ENCODE peak calls at places on chromosomes 4 and X, in seven cellular contexts. K, M, G, F, Z, Y and R are unnamed samples.

GRCh38 chr4:152780267-152780811 is 585 bp downstream of the ARFIP1 start:
- DNase-seq in K (no peak), M (peak), G (no peak), F (no peak), Z (peak), Y (peak), R (peak)

GRCh38 chr4:59024257-59024656 is 1914.1 kb upstream of the IGFBP7 start:
- DNase-seq in K (no peak), M (no peak), G (no peak), F (no peak), Z (no peak), Y (no peak), R (no peak)

GRCh38 chrX:34875204-34875603 is 67.4 kb upstream of the FAM47B start:
- DNase-seq in K (no peak), M (peak), G (no peak), F (no peak), Z (no peak), Y (no peak), R (no peak)

GRCh38 chr4:174538123-174538875 is 16.0 kb upstream of the HPGD start:
- DNase-seq in K (no peak), M (no peak), G (no peak), F (no peak), Z (no peak), Y (no peak), R (no peak)

GRCh38 chr4:31097999-31098398 is 377.8 kb downstream of the PCDH7 start:
- DNase-seq in K (no peak), M (no peak), G (no peak), F (no peak), Z (no peak), Y (no peak), R (peak)

GRCh38 chr4:155079866-155080265 is 128.6 kb upstream of the NPY2R start:
- DNase-seq in K (no peak), M (peak), G (no peak), F (no peak), Z (no peak), Y (no peak), R (no peak)

GRCh38 chr4:100034265-100034664 is 84.2 kb upstream of the H2AZ1 start:
- DNase-seq in K (no peak), M (no peak), G (no peak), F (no peak), Z (no peak), Y (no peak), R (no peak)

GRCh38 chr4:140755811-140756291 is 334 bp downstream of the TBC1D9 start:
- DNase-seq in K (peak), M (peak), G (peak), F (no peak), Z (peak), Y (peak), R (peak)

GRCh38 chr4:67885727-67886126 is 1.9 kb upstream of the TMPRSS11D start:
- DNase-seq in K (no peak), M (peak), G (no peak), F (peak), Z (no peak), Y (no peak), R (no peak)

GRCh38 chr4:37555324-37555723 is 130.9 kb downstream of the RELL1 start:
- DNase-seq in K (no peak), M (peak), G (no peak), F (no peak), Z (no peak), Y (no peak), R (no peak)

GRCh38 chr4:54224960-54225670 is 4.0 kb upstream of the PDGFRA start:
- DNase-seq in K (peak), M (peak), G (no peak), F (no peak), Z (no peak), Y (peak), R (no peak)

GRCh38 chr4:139857021-139857420 is 191.4 kb downstream of the MGST2 start:
- DNase-seq in K (no peak), M (no peak), G (no peak), F (no peak), Z (no peak), Y (no peak), R (no peak)

GRCh38 chrX:46929439-46930018 is 17.3 kb downstream of the JADE3 start:
- DNase-seq in K (no peak), M (peak), G (no peak), F (no peak), Z (no peak), Y (no peak), R (no peak)

GRCh38 chrX:63740382-63740781 is 44.6 kb downstream of the ARHGEF9 start:
- DNase-seq in K (no peak), M (no peak), G (no peak), F (no peak), Z (no peak), Y (no peak), R (no peak)

GRCh38 chr4:99987681-99988080 is 37.6 kb upstream of the H2AZ1 start:
- DNase-seq in K (no peak), M (no peak), G (no peak), F (no peak), Z (no peak), Y (no peak), R (no peak)

GRCh38 chrX:31340587-31340986 is 268.7 kb upstream of the FTHL17 start:
- DNase-seq in K (no peak), M (no peak), G (no peak), F (no peak), Z (no peak), Y (no peak), R (no peak)

GRCh38 chrX:109774706-109775105 is 41.6 kb upstream of the ACSL4 start:
- DNase-seq in K (no peak), M (peak), G (no peak), F (no peak), Z (no peak), Y (no peak), R (no peak)

GRCh38 chrX:38438321-38438720 is 85.9 kb downstream of the OTC start:
- DNase-seq in K (no peak), M (no peak), G (no peak), F (no peak), Z (no peak), Y (no peak), R (no peak)

GRCh38 chr4:57109847-57110634 is at the start of gene IGFBP7:
- DNase-seq in K (peak), M (peak), G (peak), F (no peak), Z (no peak), Y (peak), R (peak)

GRCh38 chr4:102047616-102048015 is 257.1 kb downstream of the BANK1 start:
- DNase-seq in K (no peak), M (no peak), G (no peak), F (no peak), Z (no peak), Y (no peak), R (no peak)

GRCh38 chr4:673349-674091 is 556 bp downstream of the ATP5ME start:
- DNase-seq in K (no peak), M (no peak), G (no peak), F (no peak), Z (no peak), Y (peak), R (peak)

GRCh38 chr4:152983221-152983620 is 47.1 kb downstream of the FHDC1 start:
- DNase-seq in K (no peak), M (peak), G (no peak), F (no peak), Z (no peak), Y (peak), R (no peak)

GRCh38 chrX:12946838-12947544 is 27.9 kb upstream of the TMSB4X start:
- DNase-seq in K (peak), M (peak), G (peak), F (peak), Z (no peak), Y (peak), R (peak)

GRCh38 chrX:22186165-22186564 is 86.5 kb upstream of the CBLL2 start:
- DNase-seq in K (no peak), M (no peak), G (no peak), F (no peak), Z (no peak), Y (no peak), R (no peak)

GRCh38 chr4:17385403-17385802 is 126.5 kb downstream of the QDPR start:
- DNase-seq in K (peak), M (peak), G (no peak), F (no peak), Z (no peak), Y (no peak), R (no peak)

GRCh38 chr4:72473434-72473900 is 95.6 kb downstream of the ADAMTS3 start:
- DNase-seq in K (no peak), M (no peak), G (no peak), F (no peak), Z (no peak), Y (no peak), R (no peak)

GRCh38 chr4:89617256-89617655 is 219.7 kb downstream of the SNCA start:
- DNase-seq in K (no peak), M (peak), G (no peak), F (no peak), Z (no peak), Y (no peak), R (no peak)

GRCh38 chr4:3017504-3017903 is 54.1 kb downstream of the GRK4 start:
- DNase-seq in K (no peak), M (no peak), G (no peak), F (no peak), Z (no peak), Y (no peak), R (no peak)

GRCh38 chr4:3702084-3702521 is 64.1 kb upstream of the ADRA2C start:
- DNase-seq in K (no peak), M (no peak), G (peak), F (no peak), Z (no peak), Y (no peak), R (no peak)

GRCh38 chr4:105092768-105093167 is 53.9 kb upstream of the TET2 start:
- DNase-seq in K (no peak), M (no peak), G (no peak), F (no peak), Z (no peak), Y (no peak), R (no peak)

GRCh38 chr4:150363721-150364688 is 217.9 kb upstream of the MAB21L2 start:
- DNase-seq in K (no peak), M (no peak), G (no peak), F (no peak), Z (no peak), Y (no peak), R (no peak)

GRCh38 chr4:41963105-41963504 is 18.5 kb upstream of the DCAF4L1 start:
- DNase-seq in K (no peak), M (peak), G (no peak), F (peak), Z (no peak), Y (no peak), R (no peak)
- TF ChIP-seq CTCF in K (no peak), M (peak), G (no peak), F (peak), Z (peak), Y (peak), R (no peak)

DNA sequence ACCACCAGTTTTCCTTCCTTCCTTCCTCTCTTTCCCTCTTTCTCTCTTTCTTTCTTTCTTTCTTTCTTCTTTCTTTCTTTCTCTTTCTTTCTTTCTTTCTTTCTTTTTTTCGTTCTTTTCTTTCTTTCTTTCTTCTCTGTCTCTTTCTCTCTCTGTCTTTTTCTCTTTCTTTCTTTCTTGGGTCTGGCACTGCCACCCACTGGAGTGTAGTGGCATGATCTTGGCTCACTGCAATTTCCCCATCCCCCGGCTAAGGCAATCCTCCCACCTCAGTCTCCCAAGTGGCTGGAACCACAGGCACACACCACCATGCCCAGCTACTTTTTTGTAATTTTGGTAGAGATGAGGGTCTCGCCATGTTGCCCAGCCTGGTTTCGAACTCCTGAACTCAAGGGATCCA is 51.6 kb upstream of the NHS start:
- DNase-seq in K (no peak), M (no peak), G (no peak), F (no peak), Z (no peak), Y (no peak), R (no peak)
- TF ChIP-seq CTCF in K (no peak), M (no peak), G (no peak), F (peak), Z (no peak), Y (no peak), R (no peak)

GRCh38 chr4:15878011-15878410 is 60.5 kb downstream of the FGFBP1 start:
- DNase-seq in K (no peak), M (no peak), G (no peak), F (no peak), Z (no peak), Y (no peak), R (no peak)
- TF ChIP-seq CTCF in K (no peak), M (no peak), G (no peak), F (peak), Z (no peak), Y (no peak), R (no peak)

GRCh38 chr4:136301773-136302172 is 1230.5 kb downstream of the PCDH18 start:
- DNase-seq in K (no peak), M (no peak), G (no peak), F (no peak), Z (no peak), Y (no peak), R (no peak)
- TF ChIP-seq CTCF in K (no peak), M (no peak), G (no peak), F (no peak), Z (no peak), Y (no peak), R (no peak)

DNA sequence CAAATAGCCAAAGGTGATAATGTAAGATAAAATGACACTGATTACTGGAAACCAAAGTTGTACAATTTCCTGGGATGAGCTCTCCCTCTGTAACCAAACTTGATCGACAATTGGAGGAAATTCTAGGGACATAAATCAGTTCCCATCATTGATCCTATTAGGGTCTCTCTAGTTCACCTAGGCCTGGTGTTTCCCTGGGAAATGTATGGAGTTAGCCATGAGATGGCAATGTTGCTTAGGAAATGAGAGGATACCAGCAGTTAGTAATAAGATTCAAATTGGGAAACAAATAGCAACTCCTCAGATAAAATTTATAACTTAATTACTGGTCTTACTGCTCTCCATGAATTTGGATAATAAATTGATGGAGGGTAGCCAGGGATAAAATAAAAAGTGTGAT is 52.2 kb downstream of the SPATA18 start:
- DNase-seq in K (no peak), M (peak), G (no peak), F (no peak), Z (no peak), Y (peak), R (no peak)
- TF ChIP-seq CTCF in K (peak), M (peak), G (peak), F (peak), Z (peak), Y (no peak), R (no peak)

DNA sequence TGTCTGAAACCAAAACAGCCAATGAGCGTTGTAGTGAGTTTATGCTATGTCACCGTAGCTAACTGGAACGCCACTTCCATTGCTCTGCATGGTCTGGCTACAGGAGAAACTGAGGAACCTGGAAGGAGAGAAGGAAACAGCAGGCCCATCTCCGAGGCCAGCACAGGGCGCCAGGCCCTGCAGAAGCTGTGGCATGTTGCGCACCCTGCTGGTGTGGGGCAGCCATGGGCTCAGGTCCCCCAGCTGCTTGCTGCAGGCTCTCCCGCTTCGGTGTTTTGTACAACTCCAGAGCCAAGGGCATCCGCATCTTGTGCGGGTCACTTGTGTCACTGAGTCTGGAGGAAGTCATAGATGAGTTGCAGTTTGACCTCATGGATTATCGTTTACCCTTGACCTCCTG is 89.2 kb downstream of the AFAP1 start:
- DNase-seq in K (no peak), M (no peak), G (no peak), F (no peak), Z (no peak), Y (no peak), R (no peak)
- TF ChIP-seq CTCF in K (no peak), M (no peak), G (no peak), F (peak), Z (no peak), Y (no peak), R (no peak)

GRCh38 chr4:118836763-118837507 is 1.0 kb upstream of the SEC24D start:
- DNase-seq in K (no peak), M (no peak), G (no peak), F (no peak), Z (no peak), Y (no peak), R (no peak)

GRCh38 chr4:118842055-118842454 is 6.1 kb upstream of the SEC24D start:
- DNase-seq in K (no peak), M (no peak), G (no peak), F (peak), Z (no peak), Y (no peak), R (no peak)

GRCh38 chr4:118835896-118836762 is at the start of gene SEC24D:
- DNase-seq in K (peak), M (peak), G (peak), F (peak), Z (peak), Y (peak), R (peak)

GRCh38 chr4:118843237-118843636 is 7.3 kb upstream of the SEC24D start:
- DNase-seq in K (no peak), M (no peak), G (no peak), F (no peak), Z (no peak), Y (no peak), R (no peak)

GRCh38 chr4:118839221-118839927 is 3.4 kb upstream of the SEC24D start:
- DNase-seq in K (no peak), M (no peak), G (no peak), F (no peak), Z (no peak), Y (no peak), R (no peak)
- TF ChIP-seq CTCF in K (no peak), M (no peak), G (no peak), F (no peak), Z (peak), Y (no peak), R (no peak)